ENCODE peak calls at places on chromosomes 7 and 10, in eight cellular contexts. Q, P, U, X, M, S, E and K are unnamed samples.

GRCh38 chr7:73429218-73429617 is 4.4 kb upstream of the FZD9 start:
- DNase-seq in Q (no peak), P (no peak), U (no peak), X (peak), M (no peak), S (no peak), E (peak), K (no peak)

GRCh38 chr7:140525741-140526140 is 46.4 kb upstream of the MKRN1 start:
- DNase-seq in Q (peak), P (no peak), U (no peak), X (no peak), M (no peak), S (peak), E (peak), K (no peak)

GRCh38 chr7:92179393-92179924 is 517 bp upstream of the LRRD1 start:
- DNase-seq in Q (no peak), P (no peak), U (no peak), X (no peak), M (no peak), S (no peak), E (no peak), K (no peak)

GRCh38 chr10:34370121-34370520 is 445.0 kb downstream of the PARD3 start:
- DNase-seq in Q (no peak), P (no peak), U (no peak), X (no peak), M (no peak), S (no peak), E (no peak), K (no peak)

GRCh38 chr7:30977896-30978564 is 14.3 kb downstream of the GHRHR start:
- DNase-seq in Q (peak), P (peak), U (peak), X (peak), M (no peak), S (peak), E (no peak), K (peak)

GRCh38 chr7:51224811-51225581 is 91.6 kb downstream of the COBL start:
- DNase-seq in Q (peak), P (peak), U (no peak), X (no peak), M (no peak), S (no peak), E (no peak), K (no peak)

GRCh38 chr7:44505595-44505994 is 15.1 kb upstream of the NUDCD3 start:
- DNase-seq in Q (no peak), P (no peak), U (no peak), X (no peak), M (no peak), S (no peak), E (no peak), K (no peak)

GRCh38 chr7:96739167-96739566 is 29.5 kb upstream of the SEM1 start:
- DNase-seq in Q (no peak), P (no peak), U (no peak), X (no peak), M (no peak), S (no peak), E (no peak), K (no peak)

GRCh38 chr7:143345428-143345900 is 17.0 kb downstream of the FAM131B start:
- DNase-seq in Q (no peak), P (peak), U (peak), X (peak), M (no peak), S (no peak), E (peak), K (peak)

GRCh38 chr10:51658075-51658474 is 41.3 kb downstream of the CSTF2T start:
- DNase-seq in Q (no peak), P (no peak), U (no peak), X (no peak), M (no peak), S (no peak), E (no peak), K (no peak)

GRCh38 chr10:113301342-113301984 is 251.4 kb upstream of the HABP2 start:
- DNase-seq in Q (no peak), P (no peak), U (no peak), X (no peak), M (no peak), S (no peak), E (no peak), K (no peak)

GRCh38 chr10:88466786-88467185 is 116.3 kb downstream of the RNLS start:
- DNase-seq in Q (no peak), P (no peak), U (no peak), X (no peak), M (no peak), S (no peak), E (no peak), K (no peak)

GRCh38 chr10:76350583-76350982 is 919.2 kb downstream of the LRMDA start:
- DNase-seq in Q (no peak), P (no peak), U (peak), X (no peak), M (no peak), S (peak), E (peak), K (no peak)

GRCh38 chr7:55469271-55469681 is 103.0 kb downstream of the VOPP1 start:
- DNase-seq in Q (no peak), P (no peak), U (no peak), X (no peak), M (no peak), S (no peak), E (no peak), K (no peak)

GRCh38 chr7:726854-727103 is 280 bp downstream of the DNAAF5 start:
- DNase-seq in Q (no peak), P (no peak), U (no peak), X (no peak), M (no peak), S (no peak), E (no peak), K (no peak)

GRCh38 chr7:128003179-128003578 is 28.1 kb downstream of the LRRC4 start:
- DNase-seq in Q (no peak), P (no peak), U (no peak), X (no peak), M (no peak), S (no peak), E (no peak), K (no peak)

GRCh38 chr10:61606971-61607907 is 55.5 kb upstream of the CABCOCO1 start:
- DNase-seq in Q (peak), P (no peak), U (peak), X (no peak), M (no peak), S (peak), E (no peak), K (peak)

GRCh38 chr7:128148676-128149075 is 92.4 kb upstream of the LEP start:
- DNase-seq in Q (peak), P (no peak), U (no peak), X (no peak), M (no peak), S (no peak), E (no peak), K (no peak)

GRCh38 chr7:55046582-55047347 is 27.9 kb downstream of the EGFR start:
- DNase-seq in Q (no peak), P (no peak), U (no peak), X (peak), M (no peak), S (no peak), E (no peak), K (no peak)

GRCh38 chr7:94332571-94332970 is 62.1 kb upstream of the COL1A2 start:
- DNase-seq in Q (peak), P (no peak), U (no peak), X (no peak), M (no peak), S (no peak), E (no peak), K (no peak)

GRCh38 chr10:44385423-44385725 is 477 bp upstream of the CXCL12 start:
- DNase-seq in Q (no peak), P (peak), U (no peak), X (no peak), M (no peak), S (no peak), E (no peak), K (no peak)

GRCh38 chr7:1488016-1488415 is 16.2 kb downstream of the INTS1 start:
- DNase-seq in Q (no peak), P (no peak), U (no peak), X (no peak), M (no peak), S (no peak), E (no peak), K (no peak)

GRCh38 chr7:117859246-117859812 is 13.9 kb downstream of the CTTNBP2 start:
- DNase-seq in Q (no peak), P (no peak), U (peak), X (no peak), M (no peak), S (no peak), E (peak), K (no peak)

GRCh38 chr10:119595715-119596515 is 849 bp downstream of the TIAL1 start:
- DNase-seq in Q (no peak), P (peak), U (peak), X (no peak), M (peak), S (peak), E (peak), K (peak)

GRCh38 chr7:2931034-2931415 is 86.9 kb upstream of the GNA12 start:
- DNase-seq in Q (no peak), P (peak), U (no peak), X (peak), M (no peak), S (no peak), E (no peak), K (no peak)

GRCh38 chr7:137990251-137990901 is 11.5 kb downstream of the CREB3L2 start:
- DNase-seq in Q (no peak), P (no peak), U (peak), X (no peak), M (peak), S (peak), E (peak), K (peak)

GRCh38 chr7:137989127-137989526 is 12.8 kb downstream of the CREB3L2 start:
- DNase-seq in Q (no peak), P (no peak), U (no peak), X (no peak), M (no peak), S (no peak), E (no peak), K (peak)

GRCh38 chr7:137987968-137988367 is 13.9 kb downstream of the CREB3L2 start:
- DNase-seq in Q (no peak), P (no peak), U (no peak), X (no peak), M (no peak), S (no peak), E (no peak), K (no peak)

GRCh38 chr7:137987563-137987962 is 14.3 kb downstream of the CREB3L2 start:
- DNase-seq in Q (no peak), P (no peak), U (no peak), X (no peak), M (no peak), S (no peak), E (no peak), K (no peak)

DNA sequence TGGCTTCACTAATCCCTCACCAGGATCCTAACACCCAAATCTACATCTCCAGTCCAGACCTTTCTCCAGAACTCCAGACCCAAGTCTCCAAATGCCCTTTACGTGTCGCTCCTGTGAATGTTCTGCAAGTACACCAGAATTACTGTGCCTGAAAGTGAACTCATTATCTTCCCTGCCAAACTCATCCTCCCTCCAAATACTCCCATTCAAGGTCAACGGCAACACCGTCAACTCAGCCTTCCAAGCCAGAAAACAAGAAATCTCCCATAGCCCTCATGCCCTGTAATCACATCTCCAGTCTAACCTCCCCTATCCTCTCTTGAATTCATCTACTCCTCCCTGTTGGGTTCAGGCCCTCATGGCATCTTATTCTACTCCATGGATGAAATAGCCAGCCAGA is 12.3 kb downstream of the CREB3L2 start:
- DNase-seq in Q (no peak), P (no peak), U (no peak), X (no peak), M (no peak), S (no peak), E (no peak), K (no peak)
- H3K4me3 ChIP-seq in Q (no peak), P (no peak), U (no peak), X (no peak), M (no peak), S (no peak), E (no peak), K (no peak)

GRCh38 chr7:144517762-144518161 is 114.3 kb upstream of the NOBOX start:
- DNase-seq in Q (no peak), P (no peak), U (no peak), X (no peak), M (no peak), S (no peak), E (no peak), K (no peak)

GRCh38 chr7:144516729-144517128 is 113.2 kb upstream of the NOBOX start:
- DNase-seq in Q (no peak), P (no peak), U (no peak), X (no peak), M (no peak), S (no peak), E (no peak), K (no peak)

GRCh38 chr7:144519900-144520299 is 116.4 kb upstream of the NOBOX start:
- DNase-seq in Q (no peak), P (no peak), U (no peak), X (no peak), M (no peak), S (no peak), E (no peak), K (no peak)

GRCh38 chr7:144513332-144513731 is 109.8 kb upstream of the NOBOX start:
- DNase-seq in Q (peak), P (no peak), U (peak), X (no peak), M (no peak), S (peak), E (no peak), K (peak)

DNA sequence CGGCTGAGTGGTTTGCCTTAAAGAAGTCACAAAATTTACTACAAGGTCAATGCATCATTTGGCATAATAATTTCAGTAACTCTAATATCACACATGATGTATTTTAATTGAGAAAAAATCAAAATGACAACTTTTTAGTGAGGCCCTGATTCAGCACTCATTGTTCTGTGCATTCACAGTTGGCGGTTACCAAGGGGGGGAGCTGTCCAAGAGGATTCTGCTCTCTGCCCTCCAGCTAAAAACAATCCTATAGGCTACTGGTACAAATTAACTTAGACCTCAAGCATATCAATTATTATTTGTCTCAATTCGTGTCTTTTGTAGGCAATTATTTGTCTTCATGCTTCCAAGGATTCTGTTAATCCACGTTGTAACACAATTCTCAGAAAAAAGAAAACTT is 111.9 kb upstream of the NOBOX start:
- DNase-seq in Q (no peak), P (no peak), U (no peak), X (no peak), M (no peak), S (no peak), E (no peak), K (no peak)
- TF ChIP-seq CTCF in Q (no peak), P (no peak), U (no peak), X (no peak), M (no peak), S (no peak), E (no peak), K (no peak)

GRCh38 chr10:130138479-130138866 is 2.3 kb downstream of the GLRX3 start:
- DNase-seq in Q (peak), P (no peak), U (peak), X (peak), M (no peak), S (peak), E (peak), K (peak)
- H3K4me3 ChIP-seq in Q (peak), P (no peak), U (no peak), X (no peak), M (no peak), S (peak), E (no peak), K (no peak)

GRCh38 chr7:25720427-25720826 is 431.6 kb upstream of the NFE2L3 start:
- DNase-seq in Q (peak), P (no peak), U (peak), X (no peak), M (no peak), S (no peak), E (no peak), K (no peak)
- TF ChIP-seq CTCF in Q (peak), P (peak), U (peak), X (peak), M (peak), S (peak), E (no peak), K (peak)

DNA sequence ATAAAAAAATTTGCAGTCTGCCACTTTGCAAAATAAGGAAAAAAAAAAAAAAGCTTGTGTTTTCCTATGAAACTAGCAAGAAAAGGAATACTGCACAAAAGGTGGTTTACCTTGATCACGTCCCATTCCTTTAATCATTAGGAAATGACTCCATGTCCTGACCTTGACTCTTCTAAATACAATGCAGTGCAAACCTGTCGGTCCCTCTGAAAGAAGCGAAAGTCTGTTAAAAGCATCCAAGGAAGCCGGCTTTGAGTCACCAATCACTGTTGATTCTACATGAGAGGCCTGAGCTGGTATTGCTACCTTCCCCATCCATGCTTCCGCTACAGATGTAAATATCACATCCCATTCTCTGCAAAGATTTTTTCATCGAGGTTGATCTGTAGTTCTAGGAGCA is 652.1 kb downstream of the SDK1 start:
- DNase-seq in Q (no peak), P (no peak), U (no peak), X (no peak), M (no peak), S (no peak), E (no peak), K (no peak)
- H3K4me3 ChIP-seq in Q (no peak), P (no peak), U (no peak), X (no peak), M (no peak), S (no peak), E (no peak), K (no peak)

GRCh38 chr10:117480097-117480496 is 62.4 kb upstream of the EMX2 start:
- DNase-seq in Q (no peak), P (no peak), U (no peak), X (no peak), M (no peak), S (no peak), E (no peak), K (no peak)
- TF ChIP-seq CTCF in Q (no peak), P (no peak), U (no peak), X (no peak), M (no peak), S (no peak), E (no peak), K (no peak)